ENCODE peak calls at places on chromosomes 6 and 20, in ten cellular contexts. One of them, this sample, is unnamed.

GRCh38 chr20:17995967-17996819 is 27.4 kb downstream of the MGME1 start:
- DNase-seq in upper lobe of right lung: no peak
- DNase-seq in RWPE1: peak
- DNase-seq in GM23338: peak
- DNase-seq in nephron progenitor cell: no peak
- DNase-seq in bronchial epithelial cell: peak
- DNase-seq in HFF-Myc: peak
- DNase-seq in fibroblast of lung: peak
- DNase-seq in adrenal gland: peak
- DNase-seq in BJ: peak
- DNase-seq in this sample: peak

GRCh38 chr6:118660218-118660569 is 8.8 kb upstream of the CEP85L start:
- DNase-seq in upper lobe of right lung: no peak
- DNase-seq in RWPE1: no peak
- DNase-seq in GM23338: no peak
- DNase-seq in nephron progenitor cell: no peak
- DNase-seq in bronchial epithelial cell: no peak
- DNase-seq in HFF-Myc: no peak
- DNase-seq in fibroblast of lung: no peak
- DNase-seq in adrenal gland: no peak
- DNase-seq in BJ: no peak
- DNase-seq in this sample: no peak

GRCh38 chr20:40717343-40717865 is 28.4 kb upstream of the MAFB start:
- DNase-seq in upper lobe of right lung: no peak
- DNase-seq in RWPE1: peak
- DNase-seq in GM23338: no peak
- DNase-seq in nephron progenitor cell: no peak
- DNase-seq in bronchial epithelial cell: peak
- DNase-seq in HFF-Myc: no peak
- DNase-seq in fibroblast of lung: no peak
- DNase-seq in adrenal gland: no peak
- DNase-seq in BJ: no peak
- DNase-seq in this sample: no peak

GRCh38 chr20:19995220-19995863 is 21.8 kb upstream of the NAA20 start:
- DNase-seq in upper lobe of right lung: no peak
- DNase-seq in RWPE1: no peak
- DNase-seq in GM23338: peak
- DNase-seq in nephron progenitor cell: no peak
- DNase-seq in bronchial epithelial cell: peak
- DNase-seq in HFF-Myc: no peak
- DNase-seq in fibroblast of lung: peak
- DNase-seq in adrenal gland: no peak
- DNase-seq in BJ: no peak
- DNase-seq in this sample: no peak

GRCh38 chr6:110756817-110757216 is 58.5 kb downstream of the CDK19 start:
- DNase-seq in upper lobe of right lung: no peak
- DNase-seq in RWPE1: no peak
- DNase-seq in GM23338: no peak
- DNase-seq in nephron progenitor cell: no peak
- DNase-seq in bronchial epithelial cell: no peak
- DNase-seq in HFF-Myc: no peak
- DNase-seq in fibroblast of lung: no peak
- DNase-seq in adrenal gland: no peak
- DNase-seq in BJ: no peak
- DNase-seq in this sample: no peak

GRCh38 chr20:63222541-63222940 is 6.6 kb upstream of the YTHDF1 start:
- DNase-seq in upper lobe of right lung: no peak
- DNase-seq in RWPE1: no peak
- DNase-seq in GM23338: no peak
- DNase-seq in nephron progenitor cell: no peak
- DNase-seq in bronchial epithelial cell: no peak
- DNase-seq in HFF-Myc: no peak
- DNase-seq in fibroblast of lung: no peak
- DNase-seq in adrenal gland: no peak
- DNase-seq in BJ: no peak
- DNase-seq in this sample: no peak

GRCh38 chr6:4936681-4937041 is 67.2 kb downstream of the RPP40 start:
- DNase-seq in upper lobe of right lung: no peak
- DNase-seq in RWPE1: peak
- DNase-seq in GM23338: peak
- DNase-seq in nephron progenitor cell: no peak
- DNase-seq in bronchial epithelial cell: peak
- DNase-seq in HFF-Myc: no peak
- DNase-seq in fibroblast of lung: peak
- DNase-seq in adrenal gland: peak
- DNase-seq in BJ: no peak
- DNase-seq in this sample: peak

GRCh38 chr6:138297761-138298298 is 79.5 kb upstream of the PBOV1 start:
- DNase-seq in upper lobe of right lung: no peak
- DNase-seq in RWPE1: no peak
- DNase-seq in GM23338: no peak
- DNase-seq in nephron progenitor cell: no peak
- DNase-seq in bronchial epithelial cell: peak
- DNase-seq in HFF-Myc: no peak
- DNase-seq in fibroblast of lung: no peak
- DNase-seq in adrenal gland: peak
- DNase-seq in BJ: peak
- DNase-seq in this sample: no peak

GRCh38 chr6:143589162-143589561 is 77.6 kb upstream of the FUCA2 start:
- DNase-seq in upper lobe of right lung: no peak
- DNase-seq in RWPE1: no peak
- DNase-seq in GM23338: no peak
- DNase-seq in nephron progenitor cell: no peak
- DNase-seq in bronchial epithelial cell: no peak
- DNase-seq in HFF-Myc: no peak
- DNase-seq in fibroblast of lung: no peak
- DNase-seq in adrenal gland: no peak
- DNase-seq in BJ: no peak
- DNase-seq in this sample: no peak

GRCh38 chr6:10528170-10528981 is 7.2 kb downstream of the GCNT2 start:
- DNase-seq in upper lobe of right lung: no peak
- DNase-seq in RWPE1: peak
- DNase-seq in GM23338: no peak
- DNase-seq in nephron progenitor cell: no peak
- DNase-seq in bronchial epithelial cell: peak
- DNase-seq in HFF-Myc: no peak
- DNase-seq in fibroblast of lung: peak
- DNase-seq in adrenal gland: no peak
- DNase-seq in BJ: no peak
- DNase-seq in this sample: no peak

GRCh38 chr6:110528051-110528929 is 51.9 kb upstream of the SLC22A16 start:
- DNase-seq in upper lobe of right lung: no peak
- DNase-seq in RWPE1: peak
- DNase-seq in GM23338: peak
- DNase-seq in nephron progenitor cell: peak
- DNase-seq in bronchial epithelial cell: peak
- DNase-seq in HFF-Myc: peak
- DNase-seq in fibroblast of lung: peak
- DNase-seq in adrenal gland: peak
- DNase-seq in BJ: peak
- DNase-seq in this sample: no peak

GRCh38 chr20:64092258-64093012 is 8.2 kb upstream of the LKAAEAR1 start:
- DNase-seq in upper lobe of right lung: no peak
- DNase-seq in RWPE1: no peak
- DNase-seq in GM23338: no peak
- DNase-seq in nephron progenitor cell: no peak
- DNase-seq in bronchial epithelial cell: no peak
- DNase-seq in HFF-Myc: no peak
- DNase-seq in fibroblast of lung: no peak
- DNase-seq in adrenal gland: no peak
- DNase-seq in BJ: no peak
- DNase-seq in this sample: no peak

GRCh38 chr6:63597142-63598000 is 25.1 kb downstream of the LOC128125822 start:
- DNase-seq in upper lobe of right lung: no peak
- DNase-seq in RWPE1: no peak
- DNase-seq in GM23338: no peak
- DNase-seq in nephron progenitor cell: no peak
- DNase-seq in bronchial epithelial cell: peak
- DNase-seq in HFF-Myc: no peak
- DNase-seq in fibroblast of lung: no peak
- DNase-seq in adrenal gland: no peak
- DNase-seq in BJ: no peak
- DNase-seq in this sample: no peak

GRCh38 chr6:170347091-170347490 is 40.5 kb downstream of the FAM120B start:
- DNase-seq in upper lobe of right lung: no peak
- DNase-seq in RWPE1: no peak
- DNase-seq in GM23338: no peak
- DNase-seq in nephron progenitor cell: no peak
- DNase-seq in bronchial epithelial cell: peak
- DNase-seq in HFF-Myc: no peak
- DNase-seq in fibroblast of lung: no peak
- DNase-seq in adrenal gland: no peak
- DNase-seq in BJ: no peak
- DNase-seq in this sample: no peak
- TF ChIP-seq CTCF in upper lobe of right lung: no peak
- TF ChIP-seq CTCF in RWPE1: no peak
- TF ChIP-seq CTCF in GM23338: no peak
- TF ChIP-seq CTCF in nephron progenitor cell: no peak
- TF ChIP-seq CTCF in bronchial epithelial cell: no peak
- TF ChIP-seq CTCF in HFF-Myc: no peak
- TF ChIP-seq CTCF in fibroblast of lung: no peak
- TF ChIP-seq CTCF in adrenal gland: no peak
- TF ChIP-seq CTCF in BJ: no peak
- TF ChIP-seq CTCF in this sample: no peak

DNA sequence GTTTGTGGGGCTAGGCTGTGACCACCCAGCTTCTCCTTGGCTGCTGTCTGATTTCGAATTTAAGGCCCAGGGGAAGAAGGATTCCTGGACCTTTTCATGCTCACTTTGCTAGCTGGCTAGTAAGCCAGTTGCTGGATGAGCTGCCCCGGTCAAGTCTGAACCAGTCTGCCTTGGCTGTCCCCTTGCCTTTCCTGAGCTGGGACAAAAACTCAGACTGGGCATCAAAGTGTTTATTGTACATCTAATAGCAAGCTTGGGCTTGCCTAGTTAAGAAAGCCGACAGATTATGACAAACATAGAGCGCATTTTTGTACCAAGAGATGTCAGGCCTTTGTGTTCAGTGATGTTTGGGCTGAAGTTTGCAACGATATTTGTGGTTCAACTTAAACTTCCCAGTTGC is 750 bp upstream of the PAK5 start:
- DNase-seq in upper lobe of right lung: no peak
- DNase-seq in RWPE1: no peak
- DNase-seq in GM23338: no peak
- DNase-seq in nephron progenitor cell: no peak
- DNase-seq in bronchial epithelial cell: peak
- DNase-seq in HFF-Myc: no peak
- DNase-seq in fibroblast of lung: no peak
- DNase-seq in adrenal gland: no peak
- DNase-seq in BJ: no peak
- DNase-seq in this sample: no peak
- TF ChIP-seq CTCF in upper lobe of right lung: no peak
- TF ChIP-seq CTCF in RWPE1: no peak
- TF ChIP-seq CTCF in GM23338: no peak
- TF ChIP-seq CTCF in nephron progenitor cell: no peak
- TF ChIP-seq CTCF in bronchial epithelial cell: no peak
- TF ChIP-seq CTCF in HFF-Myc: no peak
- TF ChIP-seq CTCF in fibroblast of lung: no peak
- TF ChIP-seq CTCF in adrenal gland: no peak
- TF ChIP-seq CTCF in BJ: no peak
- TF ChIP-seq CTCF in this sample: no peak

GRCh38 chr6:168201383-168201782 is 118.2 kb downstream of the DACT2 start:
- DNase-seq in upper lobe of right lung: peak
- DNase-seq in RWPE1: no peak
- DNase-seq in GM23338: peak
- DNase-seq in nephron progenitor cell: no peak
- DNase-seq in bronchial epithelial cell: no peak
- DNase-seq in HFF-Myc: no peak
- DNase-seq in fibroblast of lung: no peak
- DNase-seq in adrenal gland: no peak
- DNase-seq in BJ: no peak
- DNase-seq in this sample: no peak
- TF ChIP-seq CTCF in upper lobe of right lung: peak
- TF ChIP-seq CTCF in RWPE1: no peak
- TF ChIP-seq CTCF in GM23338: peak
- TF ChIP-seq CTCF in nephron progenitor cell: peak
- TF ChIP-seq CTCF in bronchial epithelial cell: no peak
- TF ChIP-seq CTCF in HFF-Myc: no peak
- TF ChIP-seq CTCF in fibroblast of lung: no peak
- TF ChIP-seq CTCF in adrenal gland: no peak
- TF ChIP-seq CTCF in BJ: no peak
- TF ChIP-seq CTCF in this sample: no peak

DNA sequence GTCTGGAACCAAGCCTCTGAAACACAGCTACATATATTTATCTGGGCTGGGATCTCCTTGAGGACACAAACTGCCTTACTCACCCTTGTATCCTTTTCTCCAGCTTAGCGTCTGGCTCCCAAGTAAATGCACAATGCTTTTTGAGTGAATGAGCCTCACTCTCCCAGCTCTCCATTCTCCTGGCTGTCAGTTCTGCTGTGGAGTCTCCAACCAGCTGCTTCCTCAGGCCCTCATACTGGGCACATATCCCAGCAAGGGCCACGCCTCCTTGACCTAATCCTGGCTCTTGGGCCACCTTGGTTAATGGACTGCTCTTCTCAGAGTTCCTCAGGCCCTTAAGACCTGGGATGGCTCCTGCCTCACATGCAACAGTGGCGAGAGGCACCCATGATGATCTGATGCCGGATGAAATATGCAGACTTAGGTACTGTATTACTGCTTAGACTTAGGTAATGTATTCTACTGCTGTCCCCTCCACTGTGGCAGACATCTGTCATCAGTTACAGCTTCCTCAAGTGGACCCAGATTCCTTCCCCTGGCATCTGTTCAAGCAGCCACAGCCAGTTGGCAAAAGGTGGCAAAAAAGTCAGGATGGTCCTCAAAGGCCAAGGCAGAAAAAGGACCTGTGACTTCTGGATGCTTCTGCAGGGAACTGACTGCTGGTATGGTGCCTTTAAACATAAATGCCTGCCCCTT is 16.5 kb downstream of the SNHG17 start:
- DNase-seq in upper lobe of right lung: no peak
- DNase-seq in RWPE1: no peak
- DNase-seq in GM23338: no peak
- DNase-seq in nephron progenitor cell: no peak
- DNase-seq in bronchial epithelial cell: no peak
- DNase-seq in HFF-Myc: no peak
- DNase-seq in fibroblast of lung: peak
- DNase-seq in adrenal gland: peak
- DNase-seq in BJ: no peak
- DNase-seq in this sample: no peak
- TF ChIP-seq CTCF in upper lobe of right lung: no peak
- TF ChIP-seq CTCF in RWPE1: no peak
- TF ChIP-seq CTCF in GM23338: no peak
- TF ChIP-seq CTCF in nephron progenitor cell: no peak
- TF ChIP-seq CTCF in bronchial epithelial cell: no peak
- TF ChIP-seq CTCF in HFF-Myc: no peak
- TF ChIP-seq CTCF in fibroblast of lung: no peak
- TF ChIP-seq CTCF in adrenal gland: no peak
- TF ChIP-seq CTCF in BJ: no peak
- TF ChIP-seq CTCF in this sample: no peak

GRCh38 chr6:3334579-3334978 is 75.8 kb downstream of the PSMG4 start:
- DNase-seq in upper lobe of right lung: no peak
- DNase-seq in RWPE1: no peak
- DNase-seq in GM23338: no peak
- DNase-seq in nephron progenitor cell: peak
- DNase-seq in bronchial epithelial cell: no peak
- DNase-seq in HFF-Myc: no peak
- DNase-seq in fibroblast of lung: no peak
- DNase-seq in adrenal gland: peak
- DNase-seq in BJ: no peak
- DNase-seq in this sample: no peak
- TF ChIP-seq CTCF in upper lobe of right lung: no peak
- TF ChIP-seq CTCF in RWPE1: no peak
- TF ChIP-seq CTCF in GM23338: no peak
- TF ChIP-seq CTCF in nephron progenitor cell: no peak
- TF ChIP-seq CTCF in bronchial epithelial cell: no peak
- TF ChIP-seq CTCF in HFF-Myc: no peak
- TF ChIP-seq CTCF in fibroblast of lung: no peak
- TF ChIP-seq CTCF in adrenal gland: no peak
- TF ChIP-seq CTCF in BJ: no peak
- TF ChIP-seq CTCF in this sample: no peak